ENCODE peak calls at places on chromosomes 5 and 9, in four cellular contexts. V is tibial artery, K is AG10803, N is PC-3. S is an unnamed sample.

GRCh38 chr5:1055896-1056610 is 47.5 kb downstream of the NKD2 start:
- DNase-seq in N (no peak), K (no peak), V (no peak), S (no peak)

GRCh38 chr5:3226171-3226570 is 369.5 kb upstream of the IRX1 start:
- DNase-seq in K (no peak), N (no peak), V (no peak), S (peak)

GRCh38 chr9:69295872-69296562 is 29.0 kb upstream of the ENTREP1 start:
- DNase-seq in K (peak), N (no peak), V (no peak), S (no peak)

GRCh38 chr9:110775724-110776123 is 107.1 kb downstream of the MUSK start:
- DNase-seq in N (no peak), K (no peak), V (no peak), S (no peak)

GRCh38 chr9:80382523-80382922 is 810.8 kb downstream of the TLE4 start:
- DNase-seq in V (no peak), N (peak), K (no peak), S (no peak)

GRCh38 chr5:162817381-162817780 is 620.0 kb upstream of the CCNG1 start:
- DNase-seq in V (no peak), K (no peak), N (peak), S (no peak)

GRCh38 chr9:97980479-97980803 is 2.7 kb upstream of the ANP32B start:
- DNase-seq in N (no peak), K (peak), V (peak), S (peak)

GRCh38 chr9:75734802-75735201 is 155.7 kb upstream of the PCSK5 start:
- DNase-seq in V (no peak), N (no peak), K (no peak), S (no peak)

GRCh38 chr9:114231218-114232090 is 76.1 kb downstream of the COL27A1 start:
- DNase-seq in N (no peak), K (no peak), V (no peak), S (no peak)

GRCh38 chr5:140568664-140569063 is 4.0 kb downstream of the SLC35A4 start:
- DNase-seq in V (no peak), K (no peak), N (no peak), S (no peak)

GRCh38 chr9:104784098-104784497 is 20.2 kb downstream of the NIPSNAP3B start:
- DNase-seq in N (no peak), V (no peak), K (no peak), S (no peak)

GRCh38 chr5:141814064-141814982 is 63.9 kb downstream of the PCDH1 start:
- DNase-seq in V (no peak), N (peak), K (no peak), S (peak)

GRCh38 chr9:71589612-71590011 is 178.7 kb downstream of the CEMIP2 start:
- DNase-seq in N (no peak), K (no peak), V (no peak), S (no peak)

GRCh38 chr5:170537451-170538095 is 33.8 kb downstream of the KCNIP1 start:
- DNase-seq in N (no peak), V (no peak), K (no peak), S (no peak)

GRCh38 chr9:100366121-100366520 is 13.4 kb upstream of the TEX10 start:
- DNase-seq in V (no peak), K (no peak), N (no peak), S (no peak)

GRCh38 chr9:98391884-98392283 is 136.4 kb upstream of the TBC1D2 start:
- DNase-seq in V (no peak), K (no peak), N (no peak), S (no peak)

GRCh38 chr9:120696551-120697230 is 17.6 kb downstream of the MEGF9 start:
- DNase-seq in V (no peak), K (no peak), N (peak), S (no peak)

GRCh38 chr5:149215478-149216042 is 56.1 kb upstream of the AFAP1L1 start:
- DNase-seq in N (peak), V (peak), K (peak), S (peak)

GRCh38 chr9:110095776-110096175 is 112.2 kb downstream of the C9orf152 start:
- DNase-seq in K (peak), N (no peak), V (peak), S (no peak)

GRCh38 chr9:21995652-21996275 is 1.2 kb downstream of the CDKN2B-AS1 start:
- DNase-seq in V (no peak), K (peak), N (peak), S (no peak)

GRCh38 chr9:90925581-90926257 is 124.1 kb downstream of the SYK start:
- DNase-seq in K (peak), V (no peak), N (no peak), S (no peak)

GRCh38 chr5:131256507-131256823 is 7.4 kb upstream of the CDC42SE2 start:
- DNase-seq in K (peak), V (no peak), N (no peak), S (no peak)

GRCh38 chr5:142506046-142506445 is 179.8 kb downstream of the FGF1 start:
- DNase-seq in K (no peak), V (no peak), N (peak), S (no peak)

GRCh38 chr9:124946167-124946566 is 5.3 kb upstream of the GOLGA1 start:
- DNase-seq in V (no peak), K (no peak), N (no peak), S (no peak)

GRCh38 chr5:14057289-14057688 is 85.9 kb upstream of the TRIO start:
- DNase-seq in V (no peak), N (no peak), K (no peak), S (no peak)

GRCh38 chr9:87337335-87338074 is 160.2 kb upstream of the DAPK1 start:
- DNase-seq in K (peak), N (no peak), V (no peak), S (no peak)

GRCh38 chr5:112419596-112420110 is 576 bp upstream of the EPB41L4A start:
- DNase-seq in V (peak), K (peak), N (no peak), S (peak)

GRCh38 chr5:131795879-131796792 is 681 bp downstream of the FNIP1 start:
- DNase-seq in K (peak), V (peak), N (peak), S (peak)

GRCh38 chr9:27347889-27348288 is 50.9 kb upstream of the EQTN start:
- DNase-seq in N (no peak), K (no peak), V (no peak), S (no peak)
- H3K4me3 ChIP-seq in N (no peak), K (no peak), V (no peak), S (no peak)

DNA sequence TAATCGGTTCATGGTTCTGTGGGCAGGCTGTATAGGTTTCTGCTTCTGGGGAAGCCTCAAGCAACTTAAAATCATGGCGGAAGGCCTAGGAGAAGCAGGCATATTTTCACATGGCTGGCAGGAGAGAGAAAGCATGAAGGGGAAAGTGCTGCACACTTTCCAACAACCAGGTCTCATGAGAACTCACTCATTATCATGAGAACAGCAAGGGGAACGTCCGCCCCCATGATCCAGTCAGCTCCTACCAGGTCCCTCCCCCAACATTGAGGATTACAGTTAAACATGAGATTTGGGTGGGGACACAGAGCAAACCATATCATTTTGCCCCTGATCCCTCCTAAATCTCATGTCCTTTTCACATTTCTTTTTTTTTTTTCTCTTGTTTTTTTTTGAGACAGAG is 82.1 kb downstream of the EHMT1 start:
- DNase-seq in N (no peak), K (no peak), V (no peak), S (no peak)
- H3K4me3 ChIP-seq in N (no peak), K (no peak), V (no peak), S (no peak)

GRCh38 chr9:36141761-36142160 is 5.2 kb downstream of the GLIPR2 start:
- DNase-seq in K (no peak), V (no peak), N (no peak), S (no peak)

GRCh38 chr9:36141288-36141687 is 4.8 kb downstream of the GLIPR2 start:
- DNase-seq in K (peak), V (no peak), N (peak), S (peak)

GRCh38 chr9:36144322-36145206 is 8.0 kb downstream of the GLIPR2 start:
- DNase-seq in K (no peak), N (no peak), V (no peak), S (no peak)

GRCh38 chr9:36142510-36143161 is 6.1 kb downstream of the GLIPR2 start:
- DNase-seq in N (no peak), K (no peak), V (no peak), S (no peak)

GRCh38 chr9:36143242-36143641 is 6.7 kb downstream of the GLIPR2 start:
- DNase-seq in N (no peak), K (no peak), V (no peak), S (no peak)
- H3K4me3 ChIP-seq in N (no peak), K (no peak), V (peak), S (no peak)

DNA sequence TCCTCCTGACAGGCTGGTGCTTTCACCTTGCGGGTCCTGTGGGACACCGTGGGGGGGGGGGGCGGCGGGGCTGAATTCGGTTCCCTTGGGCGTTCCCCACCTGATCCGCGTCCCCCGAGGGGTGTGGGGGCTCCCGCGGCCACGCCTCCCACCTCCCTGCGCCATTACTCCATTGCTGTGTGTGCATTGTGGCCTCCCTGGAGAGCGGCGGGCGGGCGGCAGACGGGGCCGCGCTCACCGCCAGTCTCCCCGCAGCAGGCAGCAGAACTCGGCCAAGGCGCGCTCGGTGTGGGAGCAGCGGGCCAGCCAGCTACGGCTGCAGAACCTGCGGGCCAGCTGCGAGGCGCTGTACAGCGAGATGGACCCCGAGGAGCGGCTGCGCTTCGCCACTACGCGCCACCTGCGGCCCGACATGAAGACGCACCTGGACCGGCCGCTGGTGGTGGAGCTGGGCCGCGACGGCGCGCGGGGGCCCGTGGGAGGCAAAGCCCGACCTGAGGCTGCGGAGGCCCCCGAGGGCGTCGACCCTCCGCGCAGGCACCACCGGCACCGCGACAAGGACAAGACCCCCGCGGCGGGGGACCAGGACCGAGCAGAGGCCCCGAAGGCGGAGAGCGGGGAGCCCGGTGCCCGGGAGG is 145.3 kb downstream of the CACNA1B start:
- DNase-seq in K (no peak), N (no peak), V (no peak), S (no peak)
- H3K4me3 ChIP-seq in K (no peak), N (no peak), V (no peak), S (no peak)

DNA sequence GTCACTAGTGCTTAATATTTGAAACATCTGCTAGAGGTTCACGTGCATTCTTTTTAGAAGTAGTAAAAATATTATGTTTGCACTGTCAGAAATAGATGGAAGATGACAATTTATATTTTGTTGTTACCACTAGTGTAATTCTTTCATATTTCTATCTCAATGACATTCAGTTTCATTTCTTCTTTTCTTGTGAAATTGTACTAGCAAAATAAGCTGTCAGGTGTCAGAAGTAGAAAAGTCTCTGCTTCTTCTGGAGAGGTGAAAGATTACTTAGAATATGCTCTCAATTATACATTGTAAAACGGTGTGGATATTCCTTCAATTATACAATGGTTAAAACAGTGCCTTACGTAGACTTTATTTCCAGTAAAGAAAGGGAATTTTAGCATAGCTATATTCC is 395.4 kb downstream of the CSNK1G3 start:
- DNase-seq in K (no peak), V (no peak), N (no peak), S (no peak)
- H3K4me3 ChIP-seq in K (no peak), V (no peak), N (no peak), S (no peak)

GRCh38 chr5:17216176-17216973 is 1.1 kb upstream of the BASP1 start:
- DNase-seq in N (peak), V (peak), K (peak), S (peak)
- H3K4me3 ChIP-seq in N (peak), V (peak), K (peak), S (peak)

GRCh38 chr5:180343110-180343845 is 9.9 kb downstream of the GFPT2 start:
- DNase-seq in K (peak), N (no peak), V (no peak), S (peak)
- H3K4me3 ChIP-seq in K (peak), N (no peak), V (no peak), S (peak)

S was measured in MG63.